ENCODE peak calls at places on chromosomes 2 and 18, in ten cellular contexts. R is fibroblast of pulmonary artery; G is suprapubic skin; O is GM12865; Z is CD4-positive, alpha-beta T cell; M is foreskin fibroblast; A is transverse colon; V is CD8-positive, alpha-beta T cell; W is MCF 10A; N is endothelial cell. H is an unnamed sample.

GRCh38 chr2:170747921-170748320 is 22.3 kb upstream of the ERICH2 start:
- DNase-seq in R (peak), G (no peak), O (no peak), Z (no peak), M (peak), A (no peak), V (no peak), W (peak), N (no peak), H (peak)

GRCh38 chr2:46014911-46015654 is 282.1 kb upstream of the EPAS1 start:
- DNase-seq in R (peak), G (no peak), O (no peak), Z (no peak), M (no peak), A (no peak), V (no peak), W (peak), N (peak), H (no peak)

GRCh38 chr18:54357082-54357659 is 487 bp downstream of the STARD6 start:
- DNase-seq in R (no peak), G (no peak), O (no peak), Z (no peak), M (no peak), A (no peak), V (no peak), W (no peak), N (no peak), H (no peak)

GRCh38 chr2:199261221-199261620 is 196.5 kb downstream of the SATB2 start:
- DNase-seq in R (peak), G (no peak), O (no peak), Z (no peak), M (peak), A (no peak), V (no peak), W (peak), N (no peak), H (peak)

GRCh38 chr18:62485684-62486083 is 37.1 kb upstream of the ZCCHC2 start:
- DNase-seq in R (peak), G (no peak), O (no peak), Z (no peak), M (peak), A (no peak), V (no peak), W (peak), N (no peak), H (peak)

GRCh38 chr2:227106845-227107759 is 56.9 kb downstream of the COL4A4 start:
- DNase-seq in R (peak), G (no peak), O (peak), Z (peak), M (peak), A (peak), V (no peak), W (peak), N (peak), H (peak)

GRCh38 chr2:158179660-158180059 is 78.0 kb downstream of the UPP2 start:
- DNase-seq in R (peak), G (no peak), O (peak), Z (no peak), M (peak), A (no peak), V (no peak), W (peak), N (no peak), H (no peak)

GRCh38 chr18:6058941-6059340 is 163.6 kb upstream of the TMEM200C start:
- DNase-seq in R (peak), G (no peak), O (no peak), Z (no peak), M (peak), A (no peak), V (no peak), W (no peak), N (no peak), H (no peak)

GRCh38 chr2:192155521-192156118 is 39.1 kb downstream of the TMEFF2 start:
- DNase-seq in R (no peak), G (no peak), O (no peak), Z (no peak), M (no peak), A (no peak), V (no peak), W (no peak), N (no peak), H (no peak)

GRCh38 chr2:174780871-174781270 is 16.6 kb upstream of the CHRNA1 start:
- DNase-seq in R (no peak), G (no peak), O (no peak), Z (no peak), M (no peak), A (no peak), V (no peak), W (no peak), N (no peak), H (no peak)

GRCh38 chr2:100776445-100776844 is 43.5 kb upstream of the NPAS2 start:
- DNase-seq in R (no peak), G (no peak), O (no peak), Z (no peak), M (peak), A (no peak), V (no peak), W (peak), N (no peak), H (no peak)

GRCh38 chr2:174994381-174994780 is 10.8 kb downstream of the CHN1 start:
- DNase-seq in R (no peak), G (no peak), O (no peak), Z (no peak), M (no peak), A (no peak), V (no peak), W (no peak), N (no peak), H (no peak)

GRCh38 chr2:5123597-5124196 is 568.5 kb upstream of the SOX11 start:
- DNase-seq in R (no peak), G (no peak), O (no peak), Z (no peak), M (no peak), A (no peak), V (no peak), W (no peak), N (no peak), H (no peak)

GRCh38 chr18:29002747-29003146 is 825.8 kb upstream of the CDH2 start:
- DNase-seq in R (no peak), G (no peak), O (no peak), Z (no peak), M (no peak), A (no peak), V (no peak), W (no peak), N (no peak), H (no peak)

GRCh38 chr18:48777026-48777736 is 173.6 kb downstream of the SMAD7 start:
- DNase-seq in R (peak), G (no peak), O (peak), Z (peak), M (peak), A (peak), V (peak), W (peak), N (peak), H (peak)

GRCh38 chr18:54717673-54718435 is 110.4 kb upstream of the RAB27B start:
- DNase-seq in R (peak), G (no peak), O (peak), Z (peak), M (no peak), A (no peak), V (peak), W (no peak), N (peak), H (no peak)

GRCh38 chr2:110854355-110855081 is 122.1 kb downstream of the ACOXL start:
- DNase-seq in R (no peak), G (peak), O (peak), Z (no peak), M (no peak), A (no peak), V (no peak), W (no peak), N (no peak), H (no peak)
- TF ChIP-seq CTCF in R (peak), G (peak), O (peak), Z (no peak), M (peak), A (no peak), V (no peak), W (no peak), N (peak), H (peak)

DNA sequence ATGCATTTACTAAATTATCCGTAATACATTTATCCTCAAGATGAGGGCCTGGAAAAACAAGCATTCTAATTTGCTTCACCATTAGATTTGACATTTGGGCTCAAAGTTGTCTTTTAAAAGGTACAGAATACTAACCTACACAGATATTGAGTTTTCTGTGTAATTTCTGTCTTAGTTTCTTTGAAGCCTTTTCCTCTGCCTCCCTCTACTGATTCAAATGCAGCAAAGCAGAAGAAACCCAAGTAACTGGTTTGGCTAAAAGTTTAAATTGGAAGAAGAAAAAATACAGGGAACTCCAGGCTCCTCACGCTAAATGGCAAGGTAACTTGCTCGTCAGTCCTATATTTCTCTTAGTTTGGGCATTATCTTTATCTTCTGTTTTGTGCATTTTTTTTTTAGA is 53.3 kb upstream of the SLC5A7 start:
- DNase-seq in R (peak), G (no peak), O (no peak), Z (no peak), M (peak), A (no peak), V (no peak), W (peak), N (no peak), H (peak)
- TF ChIP-seq CTCF in R (peak), G (peak), O (peak), Z (no peak), M (peak), A (no peak), V (no peak), W (peak), N (no peak), H (peak)

GRCh38 chr2:235112365-235112764 is 160.5 kb downstream of the SH3BP4 start:
- DNase-seq in R (no peak), G (no peak), O (no peak), Z (no peak), M (no peak), A (no peak), V (no peak), W (no peak), N (no peak), H (no peak)

GRCh38 chr2:235113854-235114253 is 162.0 kb downstream of the SH3BP4 start:
- DNase-seq in R (no peak), G (no peak), O (no peak), Z (no peak), M (no peak), A (no peak), V (no peak), W (no peak), N (no peak), H (no peak)

GRCh38 chr2:235116885-235117492 is 165.2 kb downstream of the SH3BP4 start:
- DNase-seq in R (peak), G (no peak), O (peak), Z (no peak), M (peak), A (no peak), V (no peak), W (peak), N (no peak), H (peak)
- TF ChIP-seq CTCF in R (peak), G (peak), O (peak), Z (peak), M (peak), A (peak), V (peak), W (peak), N (peak), H (peak)

GRCh38 chr2:12097860-12098259 is 351.4 kb downstream of the LPIN1 start:
- DNase-seq in R (no peak), G (no peak), O (no peak), Z (no peak), M (no peak), A (no peak), V (no peak), W (no peak), N (no peak), H (no peak)
- TF ChIP-seq CTCF in R (no peak), G (no peak), O (no peak), Z (no peak), M (no peak), A (no peak), V (no peak), W (no peak), N (no peak), H (no peak)

GRCh38 chr2:904243-905024 is 46.2 kb upstream of the SNTG2 start:
- DNase-seq in R (no peak), G (no peak), O (no peak), Z (no peak), M (no peak), A (no peak), V (no peak), W (no peak), N (no peak), H (no peak)

GRCh38 chr2:905833-906140 is 44.9 kb upstream of the SNTG2 start:
- DNase-seq in R (no peak), G (no peak), O (no peak), Z (no peak), M (no peak), A (no peak), V (no peak), W (no peak), N (no peak), H (no peak)

GRCh38 chr2:905091-905832 is 45.4 kb upstream of the SNTG2 start:
- DNase-seq in R (no peak), G (peak), O (no peak), Z (no peak), M (no peak), A (no peak), V (no peak), W (no peak), N (no peak), H (no peak)

GRCh38 chr2:902584-902983 is 48.1 kb upstream of the SNTG2 start:
- DNase-seq in R (no peak), G (no peak), O (no peak), Z (no peak), M (no peak), A (no peak), V (no peak), W (no peak), N (no peak), H (no peak)

GRCh38 chr2:903223-903900 is 47.3 kb upstream of the SNTG2 start:
- DNase-seq in R (no peak), G (no peak), O (no peak), Z (no peak), M (peak), A (no peak), V (no peak), W (no peak), N (no peak), H (no peak)
- TF ChIP-seq CTCF in R (no peak), G (no peak), O (no peak), Z (no peak), M (no peak), A (no peak), V (no peak), W (no peak), N (no peak), H (no peak)

GRCh38 chr2:207729465-207729998 is 18.1 kb downstream of the CCNYL1 start:
- DNase-seq in R (no peak), G (no peak), O (no peak), Z (no peak), M (no peak), A (no peak), V (no peak), W (no peak), N (no peak), H (no peak)

GRCh38 chr2:207731138-207731537 is 19.7 kb downstream of the CCNYL1 start:
- DNase-seq in R (no peak), G (no peak), O (no peak), Z (no peak), M (no peak), A (no peak), V (no peak), W (no peak), N (no peak), H (no peak)

GRCh38 chr2:207733597-207734240 is 22.3 kb downstream of the CCNYL1 start:
- DNase-seq in R (no peak), G (no peak), O (no peak), Z (no peak), M (no peak), A (no peak), V (no peak), W (no peak), N (no peak), H (no peak)

GRCh38 chr2:207734636-207735512 is 23.4 kb downstream of the CCNYL1 start:
- DNase-seq in R (no peak), G (no peak), O (no peak), Z (no peak), M (no peak), A (no peak), V (no peak), W (no peak), N (no peak), H (no peak)

DNA sequence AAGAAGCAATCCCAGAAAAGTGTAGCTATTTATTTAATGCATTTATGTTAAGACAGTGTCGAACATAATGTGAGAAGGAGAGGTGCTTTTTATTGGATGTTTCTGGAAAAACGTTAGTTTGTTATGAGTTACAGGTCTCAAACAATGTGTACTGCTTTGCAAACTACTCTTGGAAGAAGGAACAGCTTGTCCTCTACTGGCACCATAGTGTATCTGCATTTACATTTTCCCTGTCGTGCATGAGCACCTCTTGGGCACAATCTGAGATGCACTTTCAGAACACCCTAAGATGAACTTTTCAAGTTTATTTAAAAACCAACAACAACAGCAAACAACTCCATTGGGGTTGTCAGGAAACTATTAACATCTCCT is 22.8 kb downstream of the CCNYL1 start:
- DNase-seq in R (peak), G (no peak), O (peak), Z (no peak), M (peak), A (no peak), V (no peak), W (peak), N (no peak), H (peak)
- TF ChIP-seq CTCF in R (peak), G (peak), O (peak), Z (no peak), M (peak), A (peak), V (no peak), W (peak), N (no peak), H (peak)

DNA sequence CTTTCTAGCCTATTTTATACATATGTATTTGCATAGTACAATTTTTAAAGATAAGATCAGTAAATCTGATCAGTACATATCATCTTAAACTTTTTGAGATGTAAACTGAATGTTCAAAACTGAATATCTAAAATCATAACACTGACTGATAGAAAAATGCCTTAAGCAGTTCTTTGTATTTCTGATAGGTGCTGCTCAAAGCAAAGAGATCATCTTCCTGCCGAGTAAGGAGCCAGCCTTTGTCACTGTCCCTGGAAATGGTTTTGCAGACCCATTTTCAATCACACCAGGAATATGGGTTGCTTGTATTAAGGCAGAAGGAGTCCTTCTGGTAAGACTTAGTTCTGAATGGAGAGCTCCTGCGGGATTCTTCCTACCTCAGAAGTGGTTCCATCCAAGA is 135.0 kb downstream of the LAMA3 start:
- DNase-seq in R (peak), G (no peak), O (no peak), Z (no peak), M (peak), A (no peak), V (no peak), W (no peak), N (no peak), H (no peak)
- TF ChIP-seq CTCF in R (no peak), G (no peak), O (peak), Z (no peak), M (no peak), A (peak), V (no peak), W (no peak), N (no peak), H (peak)

H was measured in HFFc6.